ENCODE peak calls at places on chromosome 20, in six cellular contexts. T is NCI-H1105; Y is fibroblast of pulmonary artery; J is SK-MEL-5; X is stimulated activated CD4-positive, alpha-beta T cell treated with anti-CD3 and anti-CD28 coated beads, Interleukin-2, amount 100 ng/mL, for 24 hours; F is NCI-H2171. L is an unnamed sample.
A peak's percentile ranks its signal among the peaks of the same experiment; 100 is the strongest.

GRCh38 chr20:219290-220115 is 7.6 kb upstream of the DEFB129 start:
- DNase-seq in T (peak; percentile 15), Y (peak; percentile 21), J (peak; percentile 79), X (no peak), F (peak; percentile 4), L (peak; percentile 47)

GRCh38 chr20:6426287-6426891 is 303.6 kb upstream of the FERMT1 start:
- DNase-seq in T (no peak), Y (no peak), J (no peak), X (no peak), F (no peak), L (no peak)

GRCh38 chr20:53808733-53809132 is 215.1 kb upstream of the ZNF217 start:
- DNase-seq in T (no peak), Y (no peak), J (no peak), X (no peak), F (no peak), L (no peak)

GRCh38 chr20:52490715-52491430 is 299.3 kb upstream of the ZFP64 start:
- DNase-seq in T (no peak), Y (peak; percentile 95), J (peak; percentile 49), X (no peak), F (no peak), L (no peak)

GRCh38 chr20:45967551-45968080 is 4.4 kb downstream of the ZNF335 start:
- DNase-seq in T (no peak), Y (no peak), J (no peak), X (no peak), F (no peak), L (no peak)

GRCh38 chr20:37941332-37941731 is 38.4 kb downstream of the VSTM2L start:
- DNase-seq in T (no peak), Y (no peak), J (no peak), X (no peak), F (no peak), L (peak; percentile 32)

GRCh38 chr20:57840504-57841296 is 130.9 kb upstream of the PMEPA1 start:
- DNase-seq in T (no peak), Y (no peak), J (no peak), X (no peak), F (no peak), L (no peak)

GRCh38 chr20:24721891-24722530 is 227.1 kb upstream of the CST7 start:
- DNase-seq in T (peak; percentile 12), Y (no peak), J (no peak), X (no peak), F (peak; percentile 80), L (no peak)

GRCh38 chr20:19609642-19610223 is 148.3 kb upstream of the RIN2 start:
- DNase-seq in T (no peak), Y (no peak), J (peak; percentile 33), X (no peak), F (no peak), L (no peak)

GRCh38 chr20:59165389-59165785 is 1.8 kb downstream of the ZNF831 start:
- DNase-seq in T (no peak), Y (no peak), J (no peak), X (no peak), F (no peak), L (no peak)

GRCh38 chr20:3297096-3297411 is 58.1 kb upstream of the SLC4A11 start:
- DNase-seq in T (no peak), Y (no peak), J (no peak), X (no peak), F (no peak), L (no peak)

GRCh38 chr20:49712918-49713778 is 530 bp downstream of the B4GALT5 start:
- DNase-seq in T (peak; percentile 61), Y (peak; percentile 38), J (no peak), X (peak; percentile 43), F (peak; percentile 49), L (peak; percentile 18)

GRCh38 chr20:14193885-14194284 is 143.5 kb downstream of the FLRT3 start:
- DNase-seq in T (no peak), Y (peak; percentile 3), J (peak; percentile 75), X (no peak), F (no peak), L (peak; percentile 39)

GRCh38 chr20:8807480-8808179 is 261.3 kb upstream of the PLCB4 start:
- DNase-seq in T (no peak), Y (no peak), J (no peak), X (no peak), F (peak; percentile 38), L (no peak)

GRCh38 chr20:45771182-45771759 is 20.4 kb downstream of the WFDC3 start:
- DNase-seq in T (peak; percentile 70), Y (peak; percentile 78), J (peak; percentile 91), X (peak; percentile 84), F (peak; percentile 72), L (peak; percentile 79)

GRCh38 chr20:36802326-36803223 is 29.0 kb upstream of the DSN1 start:
- DNase-seq in T (no peak), Y (peak; percentile 48), J (peak; percentile 35), X (no peak), F (no peak), L (no peak)

GRCh38 chr20:63337786-63338420 is 23.2 kb downstream of the CHRNA4 start:
- DNase-seq in T (no peak), Y (peak; percentile 14), J (no peak), X (no peak), F (no peak), L (no peak)

GRCh38 chr20:25288291-25289181 is 40.7 kb downstream of the PYGB start:
- DNase-seq in T (no peak), Y (no peak), J (no peak), X (no peak), F (no peak), L (no peak)

GRCh38 chr20:25067102-25067987 is 9.4 kb upstream of the ACSS1 start:
- DNase-seq in T (no peak), Y (no peak), J (no peak), X (no peak), F (no peak), L (no peak)

GRCh38 chr20:483791-484644 is 21.7 kb upstream of the TBC1D20 start:
- DNase-seq in T (peak; percentile 8), Y (no peak), J (no peak), X (no peak), F (no peak), L (no peak)

GRCh38 chr20:2051920-2052319 is 49.7 kb upstream of the STK35 start:
- DNase-seq in T (no peak), Y (no peak), J (peak; percentile 7), X (no peak), F (no peak), L (no peak)

GRCh38 chr20:9068896-9069663 is at the start of gene PLCB4:
- DNase-seq in T (peak; percentile 48), Y (peak; percentile 24), J (peak; percentile 54), X (no peak), F (peak; percentile 88), L (peak; percentile 37)

GRCh38 chr20:62887147-62887859 is 25.7 kb upstream of the TCFL5 start:
- DNase-seq in T (peak; percentile 59), Y (peak; percentile 89), J (peak; percentile 31), X (peak; percentile 41), F (no peak), L (no peak)

GRCh38 chr20:4190792-4191519 is 175.6 kb upstream of the RNF24 start:
- DNase-seq in T (no peak), Y (no peak), J (no peak), X (no peak), F (peak; percentile 35), L (no peak)

GRCh38 chr20:42074944-42075343 is 456.8 kb upstream of the CHD6 start:
- DNase-seq in T (no peak), Y (no peak), J (no peak), X (no peak), F (no peak), L (no peak)

GRCh38 chr20:63518351-63518861 is 2.2 kb upstream of the PPDPF start:
- DNase-seq in T (no peak), Y (no peak), J (no peak), X (no peak), F (no peak), L (no peak)

GRCh38 chr20:53492212-53492611 is 101.4 kb downstream of the ZNF217 start:
- DNase-seq in T (no peak), Y (peak; percentile 11), J (no peak), X (no peak), F (no peak), L (no peak)

GRCh38 chr20:9281770-9282169 is 212.9 kb downstream of the PLCB4 start:
- DNase-seq in T (no peak), Y (no peak), J (peak; percentile 10), X (no peak), F (no peak), L (no peak)

GRCh38 chr20:54467622-54468021 is 7.8 kb upstream of the DOK5 start:
- DNase-seq in T (no peak), Y (no peak), J (no peak), X (no peak), F (no peak), L (no peak)

L was measured in HEK293T.